ENCODE peak calls at places on chromosome 7, in four cellular contexts. U is heart left ventricle, Y is endodermal cell, Z is prostate gland. F is an unnamed sample.

GRCh38 chr7:114851406-114852025 is 70.4 kb upstream of the MDFIC start:
- DNase-seq in Y (no peak), Z (no peak), U (no peak), F (no peak)

GRCh38 chr7:55070271-55070743 is 51.5 kb downstream of the EGFR start:
- DNase-seq in Y (no peak), Z (no peak), U (no peak), F (no peak)

GRCh38 chr7:12493866-12494265 is 76.7 kb upstream of the SCIN start:
- DNase-seq in U (no peak), Z (no peak), Y (no peak), F (no peak)

GRCh38 chr7:130394421-130395188 is 14.3 kb downstream of the CPA1 start:
- DNase-seq in Y (no peak), U (no peak), Z (no peak), F (no peak)

GRCh38 chr7:5528071-5528814 is 104.6 kb upstream of the TNRC18 start:
- DNase-seq in Y (no peak), U (peak; percentile 58), Z (peak; percentile 37), F (no peak)

GRCh38 chr7:120805636-120806388 is 52.1 kb downstream of the TSPAN12 start:
- DNase-seq in U (peak; percentile 52), Z (peak; percentile 50), Y (peak; percentile 86), F (no peak)

GRCh38 chr7:98836811-98837631 is 32.8 kb downstream of the TMEM130 start:
- DNase-seq in U (peak; percentile 32), Z (no peak), Y (peak; percentile 96), F (no peak)

GRCh38 chr7:79774150-79774549 is 320.7 kb upstream of the MAGI2 start:
- DNase-seq in Z (no peak), Y (no peak), U (no peak), F (no peak)

GRCh38 chr7:7475601-7476000 is 60.1 kb downstream of the COL28A1 start:
- DNase-seq in Z (no peak), Y (no peak), U (no peak), F (no peak)

GRCh38 chr7:13551503-13551902 is 438.0 kb downstream of the ETV1 start:
- DNase-seq in Y (no peak), Z (no peak), U (no peak), F (no peak)

GRCh38 chr7:55365103-55365679 is at the start of gene LANCL2:
- DNase-seq in Y (no peak), Z (peak; percentile 36), U (no peak), F (no peak)

GRCh38 chr7:107680478-107680877 is 19.9 kb downstream of the SLC26A4 start:
- DNase-seq in Y (no peak), Z (no peak), U (no peak), F (no peak)
- H3K27me3 ChIP-seq in Y (no peaks in the 10 kb centered on the region), Z (no peaks in the 10 kb centered on the region), U (no peaks in the 10 kb centered on the region), F (no peaks in the 10 kb centered on the region)

GRCh38 chr7:19772323-19772722 is 1.1 kb downstream of the TMEM196 start:
- DNase-seq in U (no peak), Y (peak; percentile 70), Z (no peak), F (no peak)
- H3K4me3 ChIP-seq in U (no peak overlapping the region), Y (peak overlapping the region; percentile 82), Z (no peak overlapping the region), F (peak overlapping the region; percentile 48)

GRCh38 chr7:27174077-27175004 is at the start of gene HOXA10:
- DNase-seq in Z (peak; percentile 66), Y (peak; percentile 73), U (no peak), F (no peak)
- H3K27me3 ChIP-seq in Z (no peaks in the 10 kb centered on the region), Y (peaks cover 100% of the 10 kb centered on the region), U (peaks cover 100% of the 10 kb centered on the region), F (peaks cover 64% of the 10 kb centered on the region)

DNA sequence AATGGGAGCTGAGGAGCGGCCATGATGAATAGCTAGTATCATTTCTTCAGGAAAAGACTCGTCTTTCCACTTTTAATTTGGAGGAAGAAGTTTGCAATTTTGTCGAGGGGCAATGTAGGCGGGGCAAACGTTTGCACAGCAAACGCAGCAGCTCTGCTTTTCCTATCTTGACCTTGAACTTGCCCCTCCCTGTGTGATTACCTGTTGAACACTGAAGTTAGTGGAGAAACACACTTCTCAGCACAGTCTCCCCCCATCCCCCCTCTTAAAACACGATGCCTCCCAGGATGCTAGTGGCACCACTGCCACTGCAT is 178 bp upstream of the EPDR1 start:
- DNase-seq in Y (no peak), U (no peak), Z (no peak), F (no peak)
- H3K4me3 ChIP-seq in Y (peak overlapping the region; percentile 81), U (peak overlapping the region; percentile 67), Z (peak overlapping the region; percentile 64), F (peak overlapping the region; percentile 51)

GRCh38 chr7:2938514-2939192 is 94.5 kb upstream of the GNA12 start:
- DNase-seq in U (no peak), Y (peak; percentile 46), Z (no peak), F (no peak)
- H3K27me3 ChIP-seq in U (no peaks in the 10 kb centered on the region), Y (no peaks in the 10 kb centered on the region), Z (no peaks in the 10 kb centered on the region), F (peaks cover 70% of the 10 kb centered on the region)

DNA sequence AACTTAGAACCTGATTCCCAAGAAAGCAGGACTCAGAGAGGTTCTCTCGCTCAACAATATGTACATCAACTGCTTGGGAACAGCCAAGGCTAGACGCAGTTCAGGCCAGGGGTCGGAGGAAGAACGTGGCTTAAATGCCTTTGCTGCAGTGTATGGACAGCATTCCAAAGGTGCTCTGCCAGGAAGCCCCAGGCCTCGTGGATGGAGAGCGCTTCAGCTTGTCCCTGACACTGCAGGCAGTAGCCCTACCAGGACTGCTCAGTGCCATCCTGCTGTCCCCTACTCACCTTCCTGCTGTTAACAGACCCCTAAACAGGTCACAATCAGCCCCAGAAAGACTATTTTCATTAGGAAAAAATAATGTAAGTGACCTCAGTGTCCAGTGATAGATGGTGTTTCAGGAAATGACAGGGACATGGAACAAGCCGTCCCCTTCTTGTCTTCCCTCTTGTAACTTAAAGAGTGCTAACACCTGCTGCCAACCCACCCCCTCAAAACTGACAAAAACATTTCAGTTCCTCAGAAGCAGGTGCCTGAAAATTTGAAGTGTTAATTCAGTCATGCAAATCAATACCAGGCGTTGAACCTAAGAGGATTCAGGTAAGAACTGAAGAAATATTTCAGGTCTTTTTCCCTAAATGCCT is 16.5 kb downstream of the CREB3L2 start:
- DNase-seq in Z (no peak), U (no peak), Y (no peak), F (no peak)
- H3K4me3 ChIP-seq in Z (no peak overlapping the region), U (no peak overlapping the region), Y (no peak overlapping the region), F (no peak overlapping the region)

DNA sequence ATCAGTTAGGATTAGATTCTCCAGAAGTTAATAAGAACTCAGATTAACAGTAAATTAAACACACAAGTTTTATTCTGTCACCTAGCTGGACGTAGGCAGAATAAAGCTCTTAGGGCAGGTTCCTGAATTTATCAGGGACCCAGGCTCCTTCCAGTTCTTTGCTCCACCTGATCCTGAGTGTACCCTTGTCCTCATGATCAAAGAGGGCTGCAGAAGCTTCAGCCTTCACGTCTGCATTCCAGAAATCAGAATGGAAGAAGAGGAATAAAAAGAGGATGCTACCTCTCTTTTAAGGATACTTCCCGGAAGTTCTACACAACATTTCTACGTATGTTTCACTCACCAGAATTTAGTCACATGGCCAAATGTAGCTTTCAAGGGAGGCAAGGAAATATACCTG is 1.7 kb upstream of the GSAP start:
- DNase-seq in Z (no peak), Y (no peak), U (no peak), F (no peak)
- H3K27me3 ChIP-seq in Z (no peaks in the 10 kb centered on the region), Y (peaks cover 43% of the 10 kb centered on the region), U (no peaks in the 10 kb centered on the region), F (no peaks in the 10 kb centered on the region)

GRCh38 chr7:96591159-96591899 is 118.3 kb downstream of the SEM1 start:
- DNase-seq in Z (no peak), U (no peak), Y (no peak), F (no peak)
- H3K4me3 ChIP-seq in Z (no peak overlapping the region), U (no peak overlapping the region), Y (no peak overlapping the region), F (no peak overlapping the region)

GRCh38 chr7:154856737-154857136 is 146.2 kb downstream of the PAXIP1 start:
- DNase-seq in Z (no peak), U (no peak), Y (no peak), F (no peak)

GRCh38 chr7:154858836-154859537 is 143.9 kb downstream of the PAXIP1 start:
- DNase-seq in U (no peak), Y (peak; percentile 33), Z (no peak), F (no peak)

GRCh38 chr7:154859747-154860620 is 142.9 kb downstream of the PAXIP1 start:
- DNase-seq in Y (no peak), Z (no peak), U (no peak), F (no peak)

GRCh38 chr7:154857240-154857639 is 145.7 kb downstream of the PAXIP1 start:
- DNase-seq in Z (no peak), U (no peak), Y (no peak), F (no peak)

GRCh38 chr7:154857728-154858681 is 144.9 kb downstream of the PAXIP1 start:
- DNase-seq in Z (no peak), Y (peak; percentile 68), U (no peak), F (no peak)
- H3K27me3 ChIP-seq in Z (no peaks in the 10 kb centered on the region), Y (no peaks in the 10 kb centered on the region), U (no peaks in the 10 kb centered on the region), F (no peaks in the 10 kb centered on the region)

GRCh38 chr7:78279035-78279434 is 480.5 kb downstream of the PHTF2 start:
- DNase-seq in Y (no peak), Z (no peak), U (no peak), F (no peak)
- H3K4me3 ChIP-seq in Y (no peak overlapping the region), Z (no peak overlapping the region), U (no peak overlapping the region), F (no peak overlapping the region)